ENCODE peak calls at places on chromosomes 11 and 22, in six cellular contexts. W is pancreas, N is mucosa of descending colon, A is heart right ventricle, J is upper lobe of right lung, H is HCT116. V is an unnamed sample.

GRCh38 chr11:9313648-9314290 is 624 bp downstream of the TMEM41B start:
- DNase-seq in W (no peak), N (peak), A (no peak), J (no peak), H (no peak), V (no peak)

GRCh38 chr22:46454233-46454909 is 83.0 kb downstream of the CELSR1 start:
- DNase-seq in W (no peak), N (no peak), A (no peak), J (peak), H (no peak), V (no peak)

GRCh38 chr11:18721576-18722292 is 4.3 kb downstream of the IGSF22 start:
- DNase-seq in W (peak), N (peak), A (peak), J (no peak), H (peak), V (no peak)

GRCh38 chr11:116510886-116511650 is 261.7 kb downstream of the BUD13 start:
- DNase-seq in W (no peak), N (no peak), A (no peak), J (no peak), H (no peak), V (no peak)

GRCh38 chr22:20212754-20213699 is 55.1 kb downstream of the RTN4R start:
- DNase-seq in W (no peak), N (no peak), A (no peak), J (no peak), H (no peak), V (no peak)

GRCh38 chr22:25053153-25053805 is 100.8 kb downstream of the KIAA1671 start:
- DNase-seq in W (no peak), N (peak), A (no peak), J (no peak), H (no peak), V (no peak)

GRCh38 chr11:2794419-2794795 is 91.2 kb downstream of the CDKN1C start:
- DNase-seq in W (no peak), N (no peak), A (no peak), J (peak), H (no peak), V (no peak)

GRCh38 chr22:50613291-50613981 is 12.8 kb downstream of the MAPK8IP2 start:
- DNase-seq in W (peak), N (peak), A (peak), J (peak), H (peak), V (no peak)

GRCh38 chr11:75667831-75668507 is 869 bp downstream of the MAP6 start:
- DNase-seq in W (peak), N (peak), A (peak), J (peak), H (no peak), V (peak)

GRCh38 chr11:103091441-103091809 is 535 bp downstream of the DCUN1D5 start:
- DNase-seq in W (peak), N (peak), A (peak), J (peak), H (no peak), V (no peak)

DNA sequence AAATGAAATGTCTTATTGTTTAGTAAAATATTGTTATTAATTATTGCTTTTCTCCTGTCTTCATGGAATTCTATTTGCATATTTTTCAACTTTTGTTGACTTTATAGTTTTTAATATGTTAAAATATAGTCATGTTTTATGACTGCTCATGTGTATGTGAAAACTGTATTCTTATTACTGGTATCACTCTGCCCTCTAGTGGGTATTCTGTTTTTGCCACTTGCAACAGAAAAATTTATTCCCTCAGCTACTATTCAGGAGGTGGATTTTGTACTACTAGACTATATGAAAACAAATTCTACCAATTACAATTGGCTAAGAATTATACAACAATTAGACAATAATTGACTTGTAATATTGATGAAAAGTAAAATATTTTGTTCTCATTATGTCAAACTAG is 45.0 kb downstream of the OR4C6 start:
- DNase-seq in W (no peak), N (no peak), A (no peak), J (no peak), H (no peak), V (peak)
- TF ChIP-seq CTCF in W (peak), N (no peak), A (no peak), J (peak), H (peak), V (peak)

DNA sequence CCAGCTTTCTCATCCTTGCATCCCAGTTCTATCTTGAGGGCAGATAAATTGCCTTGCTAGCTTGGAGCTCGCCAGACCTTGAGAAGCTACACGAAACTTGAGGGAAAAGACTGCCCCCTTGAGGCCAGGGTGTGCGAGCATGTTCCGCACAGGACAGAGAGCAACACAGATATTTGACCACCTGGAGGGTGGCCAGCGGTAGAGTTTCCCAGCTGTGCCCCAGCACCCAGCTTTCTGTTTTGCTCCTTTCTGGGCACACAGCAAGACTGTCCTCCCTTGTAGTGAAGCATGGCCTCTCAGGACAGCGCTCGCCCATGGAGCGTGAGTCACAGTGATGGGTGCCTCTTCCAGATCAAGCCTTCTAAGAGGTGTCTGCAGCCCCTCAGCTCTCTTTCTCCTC is 23.5 kb downstream of the SPATA19 start:
- DNase-seq in W (peak), N (peak), A (peak), J (no peak), H (peak), V (no peak)
- TF ChIP-seq CTCF in W (peak), N (no peak), A (peak), J (peak), H (peak), V (peak)

GRCh38 chr11:43557553-43558031 is 122.9 kb upstream of the HSD17B12 start:
- DNase-seq in W (no peak), N (no peak), A (no peak), J (no peak), H (no peak), V (no peak)
- TF ChIP-seq CTCF in W (no peak), N (no peak), A (no peak), J (peak), H (peak), V (peak)

GRCh38 chr11:118791015-118791960 is at the start of gene DDX6:
- DNase-seq in W (peak), N (peak), A (peak), J (peak), H (peak), V (peak)

GRCh38 chr11:118790357-118791014 is 478 bp downstream of the DDX6 start:
- DNase-seq in W (peak), N (peak), A (peak), J (no peak), H (no peak), V (peak)

GRCh38 chr11:118791961-118792578 is 1.1 kb upstream of the DDX6 start:
- DNase-seq in W (peak), N (peak), A (peak), J (peak), H (no peak), V (no peak)

GRCh38 chr11:118792642-118793124 is 1.7 kb upstream of the DDX6 start:
- DNase-seq in W (peak), N (peak), A (peak), J (no peak), H (peak), V (peak)

GRCh38 chr11:118789501-118790356 is 1.2 kb downstream of the DDX6 start:
- DNase-seq in W (no peak), N (peak), A (no peak), J (no peak), H (no peak), V (peak)
- TF ChIP-seq CTCF in W (no peak), N (no peak), A (no peak), J (no peak), H (no peak), V (no peak)

DNA sequence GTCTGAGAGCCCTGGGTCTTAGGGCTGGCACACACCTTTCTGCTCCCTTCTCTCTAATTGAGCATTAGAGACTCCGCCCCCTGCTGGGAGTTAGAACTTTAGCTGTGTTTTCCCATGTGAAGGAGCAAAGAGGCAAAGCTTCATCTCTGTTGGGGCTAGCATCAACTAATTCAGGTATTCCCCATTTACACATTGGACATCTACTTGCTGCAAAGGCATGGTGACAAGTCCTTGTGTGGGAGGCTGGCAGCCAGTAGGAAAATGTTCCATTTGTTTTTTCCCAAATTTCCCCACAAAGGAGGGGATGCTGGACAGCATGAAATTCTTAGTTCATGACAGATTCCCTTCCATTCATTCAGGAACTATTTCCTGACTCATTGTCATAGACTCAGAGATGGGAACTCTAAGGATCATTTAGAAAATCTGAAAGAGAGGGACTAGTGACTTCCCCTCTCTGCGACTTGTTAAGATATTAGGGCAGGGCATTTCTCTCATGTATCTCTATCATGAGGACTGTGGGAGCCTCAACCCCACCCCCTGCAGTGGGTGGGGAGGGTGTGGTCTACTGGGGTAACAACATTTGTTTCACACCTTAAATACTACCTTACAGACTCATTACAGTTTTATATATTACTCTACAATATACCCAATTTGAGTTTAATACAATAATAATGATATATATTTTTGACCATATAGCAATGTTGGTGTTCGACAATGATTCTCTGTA is 3.7 kb downstream of the CD44 start:
- DNase-seq in W (no peak), N (peak), A (no peak), J (no peak), H (no peak), V (peak)
- TF ChIP-seq CTCF in W (no peak), N (no peak), A (no peak), J (no peak), H (peak), V (no peak)

GRCh38 chr11:58957922-58958321 is 18.6 kb downstream of the GLYATL1 start:
- DNase-seq in W (no peak), N (no peak), A (no peak), J (no peak), H (no peak), V (no peak)

GRCh38 chr11:58965246-58965985 is 26.1 kb downstream of the GLYATL1 start:
- DNase-seq in W (no peak), N (no peak), A (no peak), J (no peak), H (no peak), V (peak)

GRCh38 chr11:58968251-58968711 is 29.0 kb downstream of the GLYATL1 start:
- DNase-seq in W (no peak), N (peak), A (no peak), J (no peak), H (no peak), V (no peak)

GRCh38 chr11:58958500-58958899 is 19.2 kb downstream of the GLYATL1 start:
- DNase-seq in W (peak), N (peak), A (peak), J (no peak), H (peak), V (no peak)

GRCh38 chr11:58963551-58964075 is 24.3 kb downstream of the GLYATL1 start:
- DNase-seq in W (peak), N (no peak), A (no peak), J (no peak), H (no peak), V (peak)
- TF ChIP-seq CTCF in W (no peak), N (no peak), A (no peak), J (no peak), H (no peak), V (peak)

GRCh38 chr11:43278302-43278956 is 33.4 kb upstream of the API5 start:
- DNase-seq in W (no peak), N (no peak), A (no peak), J (no peak), H (peak), V (no peak)
- TF ChIP-seq CTCF in W (no peak), N (no peak), A (peak), J (no peak), H (peak), V (peak)

GRCh38 chr22:28600546-28601143 is 79.0 kb downstream of the TTC28 start:
- DNase-seq in W (no peak), N (peak), A (peak), J (no peak), H (peak), V (peak)
- TF ChIP-seq CTCF in W (no peak), N (no peak), A (peak), J (peak), H (peak), V (peak)

GRCh38 chr11:62789576-62789975 is 2.2 kb downstream of the TMEM223 start:
- DNase-seq in W (no peak), N (no peak), A (no peak), J (no peak), H (no peak), V (no peak)

GRCh38 chr11:62786318-62787004 is 741 bp upstream of the TMEM179B start:
- DNase-seq in W (peak), N (peak), A (peak), J (peak), H (peak), V (peak)

GRCh38 chr11:62788991-62789390 is 1.8 kb downstream of the TMEM179B start:
- DNase-seq in W (no peak), N (no peak), A (no peak), J (no peak), H (no peak), V (no peak)

GRCh38 chr11:62791501-62792192 is at the start of gene TMEM223:
- DNase-seq in W (peak), N (peak), A (peak), J (peak), H (peak), V (peak)

GRCh38 chr11:62787005-62787759 is at the start of gene TMEM179B:
- DNase-seq in W (peak), N (peak), A (peak), J (peak), H (peak), V (peak)
- TF ChIP-seq CTCF in W (no peak), N (peak), A (no peak), J (peak), H (peak), V (no peak)

V was measured in HFFc6.